ENCODE peak calls at places on chromosomes 6 and 20, in six cellular contexts. D is A549, M is H54, O is kidney epithelial cell, Z is astrocyte, F is islet precursor cell. Y is an unnamed sample.

GRCh38 chr20:25584905-25585704 is at the start of gene NINL:
- DNase-seq in D (peak; percentile 83), M (peak; percentile 67), O (no peak), Z (peak; percentile 33), F (peak; percentile 90), Y (peak; percentile 51)

GRCh38 chr6:692356-692851 is 535 bp downstream of the EXOC2 start:
- DNase-seq in D (peak; percentile 35), M (peak; percentile 56), O (no peak), Z (peak; percentile 22), F (peak; percentile 87), Y (peak; percentile 48)

GRCh38 chr6:89977808-89978748 is 83.8 kb downstream of the GJA10 start:
- DNase-seq in D (no peak), M (no peak), O (no peak), Z (peak; percentile 91), F (no peak), Y (no peak)

GRCh38 chr6:160863782-160864181 is 127.8 kb upstream of the MAP3K4 start:
- DNase-seq in D (no peak), M (no peak), O (no peak), Z (no peak), F (no peak), Y (no peak)

GRCh38 chr6:155224618-155225017 is 39.2 kb upstream of the CLDN20 start:
- DNase-seq in D (no peak), M (no peak), O (no peak), Z (no peak), F (no peak), Y (no peak)

GRCh38 chr6:24918641-24919403 is 16.9 kb downstream of the RIPOR2 start:
- DNase-seq in D (no peak), M (no peak), O (no peak), Z (no peak), F (peak; percentile 60), Y (no peak)

GRCh38 chr6:40947876-40948514 is 91.0 kb downstream of the UNC5CL start:
- DNase-seq in D (no peak), M (no peak), O (no peak), Z (peak; percentile 79), F (no peak), Y (no peak)

GRCh38 chr20:29740601-29740950 is 1516.9 kb upstream of the DEFB115 start:
- DNase-seq in D (no peak), M (no peak), O (no peak), Z (no peak), F (no peak), Y (no peak)

GRCh38 chr20:11204926-11205768 is 531.3 kb upstream of the JAG1 start:
- DNase-seq in D (peak; percentile 53), M (no peak), O (peak; percentile 47), Z (peak; percentile 41), F (peak; percentile 87), Y (no peak)

GRCh38 chr6:136964368-136964767 is 42.3 kb downstream of the SLC35D3 start:
- DNase-seq in D (no peak), M (no peak), O (no peak), Z (no peak), F (no peak), Y (no peak)

GRCh38 chr6:15770347-15771143 is 107.7 kb upstream of the DTNBP1 start:
- DNase-seq in D (no peak), M (no peak), O (peak; percentile 21), Z (peak; percentile 4), F (peak; percentile 64), Y (no peak)

GRCh38 chr20:56698749-56699148 is 69.6 kb downstream of the TFAP2C start:
- DNase-seq in D (no peak), M (no peak), O (no peak), Z (no peak), F (no peak), Y (no peak)

GRCh38 chr6:111872521-111873177 is 603 bp downstream of the FYN start:
- DNase-seq in D (no peak), M (peak; percentile 25), O (no peak), Z (no peak), F (no peak), Y (peak; percentile 28)

GRCh38 chr6:35283361-35283760 is 14.3 kb upstream of the DEF6 start:
- DNase-seq in D (no peak), M (no peak), O (no peak), Z (no peak), F (no peak), Y (no peak)

GRCh38 chr6:156508923-156509322 is 268.3 kb upstream of the ARID1B start:
- DNase-seq in D (no peak), M (no peak), O (no peak), Z (no peak), F (peak; percentile 67), Y (no peak)

GRCh38 chr20:10637062-10637559 is 36.7 kb downstream of the JAG1 start:
- DNase-seq in D (no peak), M (no peak), O (no peak), Z (peak; percentile 71), F (peak; percentile 70), Y (no peak)

GRCh38 chr6:57257911-57258541 is 35.9 kb upstream of the RAB23 start:
- DNase-seq in D (no peak), M (no peak), O (no peak), Z (peak; percentile 78), F (no peak), Y (no peak)

GRCh38 chr6:89145461-89145961 is 344 bp upstream of the PM20D2 start:
- DNase-seq in D (peak; percentile 18), M (no peak), O (no peak), Z (no peak), F (no peak), Y (no peak)

GRCh38 chr20:48861444-48861843 is 33.6 kb upstream of the PREX1 start:
- DNase-seq in D (no peak), M (no peak), O (no peak), Z (no peak), F (no peak), Y (no peak)

GRCh38 chr20:14632906-14633305 is 295.5 kb upstream of the FLRT3 start:
- DNase-seq in D (no peak), M (no peak), O (no peak), Z (no peak), F (no peak), Y (no peak)

GRCh38 chr20:62707981-62708521 is 585 bp upstream of the NTSR1 start:
- DNase-seq in D (peak; percentile 68), M (peak; percentile 56), O (no peak), Z (no peak), F (no peak), Y (no peak)